ENCODE peak calls at places on chromosomes 13 and 19, in five cellular contexts. O is brain microvascular endothelial cell, N is fibroblast of mammary gland, D is PC-3, G is ovary. L is an unnamed sample.

GRCh38 chr13:50915562-50915961 is 6.0 kb downstream of the RNASEH2B start:
- DNase-seq in O (no peak), D (no peak), N (no peak), G (no peak), L (no peak)

GRCh38 chr13:50742353-50742752 is 101.1 kb downstream of the DLEU7 start:
- DNase-seq in G (no peak), D (no peak), O (no peak), N (no peak), L (no peak)

GRCh38 chr19:10142701-10143375 is 23.1 kb upstream of the EIF3G start:
- DNase-seq in D (no peak), G (no peak), N (no peak), O (no peak), L (no peak)

GRCh38 chr13:33918199-33918932 is 100.4 kb downstream of the RFC3 start:
- DNase-seq in G (no peak), O (peak; percentile 71), D (peak; percentile 85), N (peak; percentile 90), L (peak; percentile 37)

GRCh38 chr13:42575938-42576337 is 2.0 kb downstream of the TNFSF11 start:
- DNase-seq in N (no peak), G (no peak), D (no peak), O (no peak), L (no peak)

GRCh38 chr19:2755811-2756210 is 16.0 kb upstream of the SLC39A3 start:
- DNase-seq in D (no peak), N (no peak), G (no peak), O (no peak), L (no peak)

GRCh38 chr19:46579286-46579944 is 21.7 kb upstream of the CALM3 start:
- DNase-seq in O (no peak), G (no peak), N (no peak), D (peak; percentile 8), L (no peak)

GRCh38 chr19:13537454-13537853 is 31.2 kb upstream of the CACNA1A start:
- DNase-seq in O (no peak), N (no peak), G (no peak), D (no peak), L (no peak)

GRCh38 chr19:4365791-4366665 is 22.7 kb downstream of the MPND start:
- DNase-seq in N (no peak), O (no peak), D (no peak), G (peak; percentile 33), L (no peak)

GRCh38 chr13:44795176-44795575 is 194.1 kb downstream of the NUFIP1 start:
- DNase-seq in N (peak; percentile 72), O (no peak), D (no peak), G (no peak), L (no peak)

GRCh38 chr19:2302319-2303208 is 5.4 kb downstream of the LINGO3 start:
- DNase-seq in G (peak; percentile 45), D (no peak), O (peak; percentile 35), N (peak; percentile 66), L (no peak)

GRCh38 chr19:56842421-56842820 is 1.9 kb upstream of the PEG3 start:
- DNase-seq in O (no peak), G (no peak), N (no peak), D (no peak), L (no peak)

GRCh38 chr13:106373304-106373988 is 162.0 kb downstream of the EFNB2 start:
- DNase-seq in G (no peak), D (no peak), O (no peak), N (no peak), L (no peak)

GRCh38 chr13:31818236-31818635 is 78.9 kb downstream of the RXFP2 start:
- DNase-seq in O (no peak), N (peak; percentile 34), D (no peak), G (no peak), L (no peak)

GRCh38 chr13:42176286-42176685 is 95.7 kb upstream of the AKAP11 start:
- DNase-seq in D (no peak), N (no peak), G (no peak), O (no peak), L (no peak)

GRCh38 chr13:70023506-70023905 is 84.1 kb upstream of the ATXN8OS start:
- DNase-seq in G (no peak), O (no peak), D (no peak), N (no peak), L (no peak)

GRCh38 chr13:95300625-95301134 is 571 bp downstream of the ABCC4 start:
- DNase-seq in N (peak; percentile 57), G (peak; percentile 65), O (peak; percentile 20), D (peak; percentile 42), L (no peak)

GRCh38 chr13:53522034-53522433 is 493.4 kb downstream of the OLFM4 start:
- DNase-seq in N (no peak), O (no peak), G (no peak), D (no peak), L (no peak)

GRCh38 chr19:55687281-55688172 is 12.5 kb downstream of the EPN1 start:
- DNase-seq in N (no peak), O (no peak), D (no peak), G (no peak), L (no peak)

GRCh38 chr13:73940098-73940497 is 194.1 kb downstream of the KLF12 start:
- DNase-seq in D (no peak), N (no peak), G (no peak), O (no peak), L (no peak)

GRCh38 chr19:30719991-30720329 is 347.8 kb downstream of the ZNF536 start:
- DNase-seq in O (no peak), N (no peak), D (no peak), G (no peak), L (no peak)

GRCh38 chr19:27884376-27884775 is 1328.6 kb downstream of the UQCRFS1 start:
- DNase-seq in O (no peak), G (no peak), D (no peak), N (no peak), L (no peak)
- TF ChIP-seq CTCF in O (no peak), G (no peak), D (no peak), N (no peak), L (no peak)

GRCh38 chr19:52554216-52554971 is 15.7 kb upstream of the ZNF701 start:
- DNase-seq in D (no peak), O (no peak), N (no peak), G (no peak), L (no peak)
- H3K4me3 ChIP-seq in D (no peak overlapping the region), O (no peak overlapping the region), N (no peak overlapping the region), G (no peak overlapping the region), L (no peak overlapping the region)

DNA sequence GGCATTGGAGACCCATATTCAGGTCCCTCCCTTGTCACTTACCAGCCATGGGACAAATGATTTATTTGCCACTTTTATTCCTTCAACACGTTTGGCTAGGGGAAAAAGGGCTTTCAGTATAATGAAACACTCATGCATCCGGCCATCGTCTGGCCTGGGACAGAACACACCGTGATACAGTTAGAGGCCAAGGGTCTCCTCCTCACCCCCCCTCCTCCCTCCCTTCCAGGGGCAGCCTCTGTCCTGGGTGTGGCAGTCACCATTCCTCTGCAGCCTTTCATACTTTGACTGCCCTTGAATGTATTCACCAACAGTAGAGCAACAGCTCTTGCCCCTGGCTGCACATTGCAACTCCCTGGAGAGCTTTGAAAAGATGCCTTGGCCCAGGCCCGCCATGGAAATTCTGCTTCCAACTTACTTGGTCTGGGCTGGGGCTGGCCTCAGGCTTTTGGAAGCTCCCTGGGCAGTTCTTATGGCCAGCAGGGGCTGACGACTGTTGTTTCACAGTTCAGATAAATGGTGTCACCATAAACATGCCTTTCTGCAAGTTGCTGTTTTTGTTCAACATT is 3.0 kb downstream of the PAK4 start:
- DNase-seq in N (no peak), G (no peak), D (no peak), O (no peak), L (no peak)
- TF ChIP-seq CTCF in N (no peak), G (no peak), D (no peak), O (peak; percentile 17), L (no peak)

GRCh38 chr13:30338331-30338851 is 31.0 kb upstream of the KATNAL1 start:
- DNase-seq in N (peak; percentile 42), D (peak; percentile 80), O (peak; percentile 28), G (no peak), L (no peak)

GRCh38 chr13:30338952-30339351 is 31.6 kb upstream of the KATNAL1 start:
- DNase-seq in D (no peak), N (no peak), G (no peak), O (no peak), L (no peak)

GRCh38 chr13:30341815-30342570 is 34.6 kb upstream of the KATNAL1 start:
- DNase-seq in N (peak; percentile 95), D (peak; percentile 90), O (peak; percentile 90), G (peak; percentile 77), L (peak; percentile 81)

GRCh38 chr13:30339721-30340366 is 32.5 kb upstream of the KATNAL1 start:
- DNase-seq in D (no peak), N (peak; percentile 55), O (no peak), G (peak; percentile 74), L (no peak)

GRCh38 chr13:30340367-30341184 is 33.2 kb upstream of the KATNAL1 start:
- DNase-seq in O (peak; percentile 74), N (peak; percentile 95), D (peak; percentile 58), G (peak; percentile 45), L (peak; percentile 95)
- H3K4me3 ChIP-seq in O (no peak overlapping the region), N (peak overlapping the region; percentile 11), D (no peak overlapping the region), G (no peak overlapping the region), L (peak overlapping the region; percentile 11)

GRCh38 chr13:21233086-21233485 is 56.6 kb downstream of the MRPL57 start:
- DNase-seq in D (no peak), G (no peak), O (no peak), N (no peak), L (no peak)
- TF ChIP-seq CTCF in D (no peak), G (no peak), O (no peak), N (no peak), L (no peak)

DNA sequence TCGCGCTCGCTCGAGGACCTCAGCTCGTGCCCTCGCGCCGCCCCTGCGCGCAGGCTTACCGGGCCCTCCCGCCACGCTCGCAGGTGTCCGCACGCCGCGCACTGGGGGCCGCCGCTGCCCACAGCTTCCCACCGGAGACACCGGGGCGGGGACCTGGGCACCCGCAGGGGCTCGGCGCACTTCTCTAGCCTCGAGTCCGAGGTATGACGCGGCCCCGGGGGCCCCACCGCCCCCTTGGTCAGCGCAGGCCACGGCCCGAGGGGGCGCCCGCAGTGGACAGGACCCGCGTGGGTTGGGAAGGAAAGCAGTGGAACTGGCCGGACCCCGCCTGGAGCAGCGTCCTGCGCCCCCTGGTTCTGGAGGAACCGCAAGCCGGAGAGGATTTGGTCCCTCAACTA is 2.1 kb upstream of the GRWD1 start:
- DNase-seq in O (no peak), N (no peak), D (no peak), G (peak; percentile 39), L (no peak)
- H3K4me3 ChIP-seq in O (no peak overlapping the region), N (peak overlapping the region; percentile 98), D (no peak overlapping the region), G (no peak overlapping the region), L (no peak overlapping the region)

DNA sequence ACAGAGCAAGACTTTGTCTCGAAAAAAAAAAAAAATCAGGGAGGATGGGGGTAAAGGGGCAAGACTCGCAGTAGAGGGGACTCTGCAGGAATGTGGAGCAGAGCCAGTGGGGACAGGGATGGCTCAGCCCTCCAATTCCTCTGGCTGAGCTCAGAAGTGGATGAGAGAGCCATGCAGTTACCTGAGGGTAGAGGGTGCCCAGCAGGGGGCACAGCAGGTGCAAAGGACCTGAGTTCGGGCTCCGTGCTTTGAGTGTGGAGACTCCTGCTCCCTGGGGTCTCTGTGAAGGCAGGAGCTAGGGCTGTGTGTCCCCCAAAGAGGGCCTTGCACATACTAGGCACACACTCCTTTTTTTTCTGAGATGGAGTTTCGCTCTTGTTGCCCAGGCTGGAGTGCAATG is 7.7 kb downstream of the DOCK6 start:
- DNase-seq in G (no peak), D (peak; percentile 37), N (no peak), O (no peak), L (no peak)
- TF ChIP-seq CTCF in G (no peak), D (peak; percentile 56), N (no peak), O (peak; percentile 34), L (peak; percentile 20)

L was measured in AG09309.